ENCODE peak calls at places on chromosomes 5 and 9, in eight cellular contexts. O, N, L, M, S, K, X and F are unnamed samples.

GRCh38 chr5:56838409-56839039 is 23.2 kb downstream of the MAP3K1 start:
- DNase-seq in O (peak; percentile 63), N (no peak), L (no peak), M (no peak), S (peak; percentile 87), K (peak; percentile 44), X (peak; percentile 64), F (no peak)

GRCh38 chr9:92725266-92725545 is 39.4 kb downstream of the BICD2 start:
- DNase-seq in O (no peak), N (no peak), L (no peak), M (peak; percentile 35), S (no peak), K (no peak), X (no peak), F (no peak)

GRCh38 chr9:83220737-83221136 is 157.8 kb upstream of the RASEF start:
- DNase-seq in O (no peak), N (no peak), L (no peak), M (no peak), S (peak; percentile 57), K (no peak), X (peak; percentile 63), F (no peak)

GRCh38 chr9:130414910-130415746 is 29.6 kb upstream of the ASS1 start:
- DNase-seq in O (peak; percentile 52), N (no peak), L (no peak), M (no peak), S (no peak), K (no peak), X (no peak), F (no peak)

GRCh38 chr9:92764381-92764987 is at the start of gene BICD2:
- DNase-seq in O (no peak), N (no peak), L (no peak), M (no peak), S (no peak), K (no peak), X (no peak), F (no peak)

GRCh38 chr5:42689391-42689790 is 67.2 kb upstream of the CCDC152 start:
- DNase-seq in O (no peak), N (no peak), L (no peak), M (no peak), S (no peak), K (no peak), X (peak; percentile 18), F (no peak)

GRCh38 chr9:130042406-130042930 is 521 bp downstream of the FNBP1 start:
- DNase-seq in O (no peak), N (peak; percentile 26), L (peak; percentile 74), M (peak; percentile 60), S (no peak), K (peak; percentile 39), X (no peak), F (no peak)

GRCh38 chr9:95874989-95875304 is 544 bp upstream of the ERCC6L2 start:
- DNase-seq in O (no peak), N (peak; percentile 58), L (peak; percentile 76), M (peak; percentile 79), S (no peak), K (peak; percentile 78), X (no peak), F (no peak)

GRCh38 chr5:171600736-171601265 is 181.4 kb downstream of the FGF18 start:
- DNase-seq in O (no peak), N (peak; percentile 42), L (peak; percentile 64), M (peak; percentile 62), S (no peak), K (no peak), X (no peak), F (peak; percentile 80)

GRCh38 chr9:36166150-36166927 is 2.8 kb upstream of the CCIN start:
- DNase-seq in O (peak; percentile 83), N (peak; percentile 87), L (peak; percentile 86), M (peak; percentile 88), S (peak; percentile 80), K (peak; percentile 79), X (peak; percentile 83), F (peak; percentile 86)

GRCh38 chr9:128108784-128109709 is 18.5 kb downstream of the PTGES2 start:
- DNase-seq in O (no peak), N (peak; percentile 10), L (no peak), M (no peak), S (no peak), K (no peak), X (no peak), F (no peak)
- H3K27ac ChIP-seq in O (no peak overlapping the region), N (no peak overlapping the region), L (no peak overlapping the region), M (no peak overlapping the region), S (no peak overlapping the region), K (no peak overlapping the region), X (no peak overlapping the region), F (peak overlapping the region; percentile 64)

DNA sequence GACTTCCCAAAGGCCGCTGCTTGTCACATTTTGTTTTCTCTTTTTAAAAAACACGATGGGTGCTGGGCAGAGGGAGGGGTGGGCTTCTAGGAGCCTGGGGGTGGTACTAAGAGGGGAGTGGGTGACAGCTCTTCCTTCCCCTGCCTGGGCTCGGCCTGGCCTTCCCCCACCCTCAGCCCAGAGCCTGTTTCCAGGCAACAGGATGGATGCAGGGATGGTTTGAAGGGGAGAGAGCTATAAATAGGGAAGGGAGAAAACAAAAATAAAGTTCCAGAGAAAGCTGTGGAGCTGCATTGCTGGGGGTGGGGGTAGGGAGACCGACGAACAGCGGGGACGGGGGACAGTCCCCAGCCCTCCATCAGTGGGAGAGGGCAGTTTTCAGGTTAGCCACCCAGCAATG is 6.6 kb upstream of the GPRIN1 start:
- DNase-seq in O (no peak), N (no peak), L (no peak), M (no peak), S (no peak), K (no peak), X (no peak), F (no peak)
- H3K27ac ChIP-seq in O (no peak overlapping the region), N (no peak overlapping the region), L (no peak overlapping the region), M (no peak overlapping the region), S (no peak overlapping the region), K (no peak overlapping the region), X (no peak overlapping the region), F (no peak overlapping the region)

DNA sequence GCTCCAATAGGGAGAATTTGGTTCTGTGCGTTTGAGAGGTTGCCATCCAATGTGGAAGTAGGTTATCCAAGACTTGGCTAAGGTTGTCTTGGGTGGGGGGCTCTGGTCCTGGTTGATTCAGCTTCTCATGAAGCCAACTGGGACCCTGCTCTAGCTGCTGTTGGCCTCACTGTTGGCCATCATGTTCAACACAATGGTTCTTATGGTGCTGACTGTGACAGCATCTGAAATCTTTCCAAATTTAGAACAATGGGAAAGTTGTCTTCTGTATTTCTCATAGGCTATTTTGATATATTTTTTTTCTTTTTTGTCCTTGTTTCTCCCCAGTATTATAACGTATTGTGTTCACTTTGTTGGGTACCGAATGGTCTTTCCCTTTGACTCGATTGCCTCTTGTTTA is 71.9 kb downstream of the GDNF start:
- DNase-seq in O (no peak), N (no peak), L (no peak), M (no peak), S (no peak), K (no peak), X (no peak), F (no peak)
- H3K27ac ChIP-seq in O (no peak overlapping the region), N (no peak overlapping the region), L (no peak overlapping the region), M (no peak overlapping the region), S (no peak overlapping the region), K (no peak overlapping the region), X (no peak overlapping the region), F (no peak overlapping the region)

GRCh38 chr5:133253076-133253475 is 201.3 kb downstream of the HSPA4 start:
- DNase-seq in O (no peak), N (no peak), L (no peak), M (peak; percentile 16), S (no peak), K (no peak), X (no peak), F (no peak)

GRCh38 chr5:133250527-133250926 is 198.7 kb downstream of the HSPA4 start:
- DNase-seq in O (no peak), N (no peak), L (no peak), M (peak; percentile 15), S (no peak), K (no peak), X (no peak), F (no peak)

GRCh38 chr5:133252133-133252480 is 200.3 kb downstream of the HSPA4 start:
- DNase-seq in O (no peak), N (no peak), L (no peak), M (peak; percentile 10), S (no peak), K (no peak), X (no peak), F (no peak)

GRCh38 chr5:133249593-133249992 is 197.8 kb downstream of the HSPA4 start:
- DNase-seq in O (no peak), N (no peak), L (no peak), M (peak; percentile 18), S (peak; percentile 15), K (no peak), X (peak; percentile 74), F (no peak)

DNA sequence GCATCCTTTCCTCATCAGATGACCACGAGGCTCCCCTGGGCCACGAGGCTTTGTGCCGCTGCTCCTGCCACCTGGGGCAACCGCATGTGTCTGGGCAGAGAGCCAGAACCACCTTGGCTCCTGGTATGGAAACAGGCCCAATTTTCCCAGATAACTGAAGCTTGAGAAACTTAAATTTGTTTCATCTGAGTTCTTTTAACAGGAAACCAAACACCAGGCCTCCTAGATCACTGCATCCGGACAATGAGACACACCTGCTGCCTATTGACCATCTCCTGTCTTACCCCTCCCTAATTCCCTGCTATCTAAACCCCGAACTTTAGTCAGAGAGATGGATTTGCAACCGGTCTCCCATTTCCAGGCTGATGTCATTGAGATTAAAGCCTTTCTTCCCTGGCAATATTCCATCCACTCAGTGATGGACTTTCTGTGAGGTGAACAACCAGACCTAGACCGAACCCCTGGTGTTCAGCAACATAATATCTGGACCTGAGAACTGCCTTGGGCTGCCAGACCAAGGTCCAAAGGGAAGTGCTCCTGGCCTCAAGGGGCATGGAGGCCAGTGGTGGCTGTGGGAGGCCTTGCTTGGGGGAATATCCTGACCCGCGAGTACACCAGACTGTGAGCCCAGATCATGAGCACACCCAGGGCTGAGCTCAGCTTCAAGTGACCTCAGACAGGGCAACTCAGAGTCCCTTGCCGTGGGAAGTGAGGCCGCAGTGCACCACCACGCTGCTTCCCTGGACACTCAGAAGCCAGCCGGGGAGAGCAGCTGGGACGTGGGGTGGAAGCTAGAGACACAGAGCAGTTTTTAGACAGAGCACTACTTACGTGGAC is 199.7 kb downstream of the HSPA4 start:
- DNase-seq in O (no peak), N (no peak), L (no peak), M (peak; percentile 35), S (no peak), K (no peak), X (peak; percentile 59), F (no peak)
- H3K27ac ChIP-seq in O (no peak overlapping the region), N (no peak overlapping the region), L (no peak overlapping the region), M (no peak overlapping the region), S (no peak overlapping the region), K (no peak overlapping the region), X (peak overlapping the region; percentile 30), F (no peak overlapping the region)

GRCh38 chr5:143355710-143356109 is 47.8 kb downstream of the NR3C1 start:
- DNase-seq in O (no peak), N (peak; percentile 33), L (no peak), M (no peak), S (peak; percentile 93), K (peak; percentile 49), X (peak; percentile 87), F (peak; percentile 63)
- H3K27ac ChIP-seq in O (no peak overlapping the region), N (peak overlapping the region; percentile 24), L (peak overlapping the region; percentile 30), M (no peak overlapping the region), S (no peak overlapping the region), K (no peak overlapping the region), X (no peak overlapping the region), F (no peak overlapping the region)